ENCODE peak calls at places on chromosomes 2 and 18, in five cellular contexts. L is T-cell; Z is stimulated activated CD4-positive, alpha-beta T cell treated with anti-CD3 and anti-CD28 coated beads, Interleukin-15, amount 100 ng/mL, for 24 hours; B is M059J; O is posterior cingulate gyrus. V is an unnamed sample.
A peak's percentile ranks its signal among the peaks of the same experiment; 100 is the strongest.

GRCh38 chr2:41937464-41937861 is 110.4 kb upstream of the PKDCC start:
- DNase-seq in L (no peak), Z (no peak), B (peak; percentile 72), O (no peak), V (peak; percentile 73)

GRCh38 chr2:102433973-102434654 is 11.2 kb downstream of the IL18RAP start:
- DNase-seq in L (no peak), Z (no peak), B (no peak), O (no peak), V (no peak)

GRCh38 chr2:173149491-173149890 is 73.8 kb downstream of the MAP3K20 start:
- DNase-seq in L (peak; percentile 24), Z (peak; percentile 61), B (no peak), O (no peak), V (no peak)

GRCh38 chr2:241909769-241910168 is 40.2 kb downstream of the RTP5 start:
- DNase-seq in L (no peak), Z (no peak), B (no peak), O (peak; percentile 18), V (no peak)

GRCh38 chr18:23099621-23100020 is 35.7 kb upstream of the CABLES1 start:
- DNase-seq in L (no peak), Z (no peak), B (no peak), O (no peak), V (no peak)

GRCh38 chr2:168143813-168144212 is 103.6 kb downstream of the STK39 start:
- DNase-seq in L (no peak), Z (no peak), B (no peak), O (no peak), V (no peak)

GRCh38 chr2:222232846-222233245 is 66.0 kb downstream of the PAX3 start:
- DNase-seq in L (no peak), Z (no peak), B (no peak), O (no peak), V (no peak)

GRCh38 chr18:53790817-53791216 is 433.7 kb downstream of the MBD2 start:
- DNase-seq in L (no peak), Z (no peak), B (no peak), O (no peak), V (peak; percentile 67)

GRCh38 chr2:175631247-175631628 is 370.8 kb downstream of the LNPK start:
- DNase-seq in L (no peak), Z (no peak), B (no peak), O (no peak), V (peak; percentile 57)